ENCODE peak calls at places on chromosomes 3 and 15, in six cellular contexts. L is K562, X is HepG2, R is H1, W is HCT116, D is GM12878. S is an unnamed sample.

GRCh38 chr3:46245155-46245554 is 2.9 kb downstream of the CCR3 start:
- DNase-seq in R (no peak), W (no peak), L (no peak), X (no peak), D (no peak), S (no peak)

GRCh38 chr3:138114431-138114918 is 933 bp downstream of the DZIP1L start:
- DNase-seq in R (no peak), W (no peak), X (peak), D (no peak), L (no peak), S (no peak)

GRCh38 chr15:34109775-34110663 is 8.1 kb downstream of the PGBD4 start:
- DNase-seq in L (peak), X (peak), D (no peak), W (peak), R (no peak), S (peak)

GRCh38 chr3:4782095-4782494 is 197.1 kb upstream of the BHLHE40 start:
- DNase-seq in D (no peak), R (no peak), X (no peak), W (no peak), L (no peak), S (no peak)

GRCh38 chr3:156739976-156740375 is 65.6 kb downstream of the TIPARP start:
- DNase-seq in X (no peak), D (no peak), R (no peak), W (no peak), L (no peak), S (no peak)

GRCh38 chr3:13650210-13651056 is 101.5 kb downstream of the FBLN2 start:
- DNase-seq in L (peak), D (no peak), R (peak), X (peak), W (peak), S (peak)

GRCh38 chr3:48560648-48561018 is 2.9 kb downstream of the UCN2 start:
- DNase-seq in L (no peak), D (no peak), R (no peak), W (no peak), X (no peak), S (no peak)

GRCh38 chr15:83556068-83556467 is 97.9 kb upstream of the ADAMTSL3 start:
- DNase-seq in R (no peak), X (no peak), W (no peak), L (no peak), D (no peak), S (no peak)

GRCh38 chr3:135125171-135125801 is 330.2 kb downstream of the EPHB1 start:
- DNase-seq in X (peak), W (no peak), L (peak), R (no peak), D (no peak), S (peak)
- TF ChIP-seq ZNF274 in X (no peak), W (no peak), L (no peak), R (no peak), D (no peak), S (no peak)

GRCh38 chr15:52481915-52482314 is 46.8 kb downstream of the MYO5A start:
- DNase-seq in L (no peak), D (peak), W (peak), R (no peak), X (no peak), S (no peak)
- TF ChIP-seq YY1 in L (no peak), D (no peak), W (no peak), R (no peak), X (no peak), S (no peak)

DNA sequence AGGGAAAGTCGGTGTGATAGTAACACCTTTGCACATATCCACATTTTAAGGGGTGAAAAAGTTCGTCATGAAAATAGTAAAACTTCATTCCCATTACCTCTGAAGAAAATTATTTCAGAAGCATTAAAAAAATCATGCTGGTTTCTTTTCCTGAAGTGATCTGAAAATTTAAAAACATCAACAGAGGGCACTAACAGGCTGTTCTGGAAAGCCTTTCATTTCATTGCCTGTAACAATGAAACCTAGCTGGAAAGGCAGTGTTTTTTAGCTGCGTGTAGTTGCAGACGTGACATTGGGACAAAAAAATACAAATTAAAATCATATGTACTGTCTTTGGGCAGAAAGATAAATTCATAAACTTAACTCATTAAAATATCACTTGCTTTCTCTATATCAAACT is 993.8 kb downstream of the GBE1 start:
- DNase-seq in X (no peak), R (no peak), W (no peak), L (no peak), D (no peak), S (no peak)
- H3K4me3 ChIP-seq in X (no peak), R (no peak), W (no peak), L (peak), D (no peak), S (no peak)

GRCh38 chr3:108076564-108076963 is 14.3 kb downstream of the CD47 start:
- DNase-seq in X (no peak), L (no peak), R (no peak), W (no peak), D (no peak), S (no peak)
- TF ChIP-seq ZNF274 in X (no peak), L (no peak), R (no peak), W (no peak), D (no peak), S (no peak)

DNA sequence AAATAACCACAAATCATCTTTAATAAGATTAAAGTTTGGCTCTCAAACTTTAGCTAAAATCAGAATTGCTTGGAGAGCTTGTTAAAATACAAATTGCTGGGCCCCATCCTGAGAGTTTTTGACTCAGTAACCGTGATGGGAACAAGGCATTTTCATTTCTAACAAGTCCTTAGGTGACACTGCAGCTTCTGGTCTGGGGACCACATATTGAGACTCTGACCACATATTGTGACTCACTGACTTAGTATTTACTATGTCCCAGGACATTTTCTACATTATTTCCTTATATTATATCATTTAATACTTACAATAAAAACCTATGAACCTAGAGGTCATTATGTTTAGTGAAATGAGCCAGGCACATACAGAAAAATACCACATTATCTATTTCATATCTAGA is 164.5 kb downstream of the ZMAT3 start:
- DNase-seq in X (no peak), D (no peak), R (no peak), L (no peak), W (no peak), S (no peak)
- TF ChIP-seq YY1 in X (no peak), D (no peak), R (no peak), L (no peak), W (no peak), S (no peak)

DNA sequence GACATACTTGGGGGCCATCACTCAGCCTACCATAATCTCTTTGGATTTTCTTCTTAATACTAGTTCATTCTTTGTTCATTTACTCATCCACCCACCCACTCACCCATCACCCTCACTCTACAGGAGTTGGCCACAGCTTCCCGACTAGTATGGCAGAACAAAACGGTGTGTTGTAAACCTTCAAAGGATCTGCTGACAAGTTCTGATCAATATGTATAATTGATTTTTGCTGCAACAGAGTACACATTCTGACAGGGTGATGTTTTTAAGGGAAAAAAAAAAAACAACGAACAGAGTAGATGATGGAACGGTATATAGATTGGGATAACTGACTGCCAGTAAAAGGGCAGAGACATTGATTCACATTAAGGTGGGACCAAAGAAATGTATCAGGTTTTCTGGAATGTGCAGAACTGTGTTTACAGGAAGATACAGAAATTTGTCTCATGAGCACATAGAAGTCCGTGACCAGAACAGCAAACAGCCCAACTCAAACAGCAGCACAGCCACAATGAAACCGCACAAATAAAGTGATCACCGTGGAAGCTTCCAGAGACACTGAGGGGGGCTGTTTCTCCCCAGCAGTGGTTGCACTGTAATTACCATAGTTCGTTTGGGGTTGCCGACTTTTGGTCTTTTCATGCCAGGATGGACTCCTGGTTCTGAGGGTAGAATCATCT is 931.9 kb downstream of the FHIT start:
- DNase-seq in W (no peak), R (no peak), X (no peak), D (no peak), L (no peak), S (no peak)
- H3K4me3 ChIP-seq in W (no peak), R (no peak), X (no peak), D (no peak), L (no peak), S (no peak)

DNA sequence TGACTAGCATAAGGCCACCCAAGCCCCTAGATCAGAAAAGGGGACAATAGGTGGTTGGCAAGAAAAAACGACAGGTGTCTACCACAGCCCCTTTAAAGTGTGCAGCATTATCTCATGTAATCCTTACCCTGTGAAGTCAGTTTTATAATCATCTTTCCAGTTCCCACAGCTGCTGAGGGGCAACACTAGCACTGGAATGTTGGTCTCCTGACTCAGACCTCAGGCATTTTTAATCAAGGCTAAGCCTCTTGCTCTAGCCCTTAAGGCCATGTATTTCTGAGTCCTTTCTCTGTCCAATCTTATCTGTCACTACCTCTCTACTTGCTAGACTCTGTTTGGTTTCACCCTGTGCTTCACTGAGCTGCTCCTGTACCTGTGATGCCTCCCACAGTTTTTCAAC is 171.7 kb downstream of the TLE3 start:
- DNase-seq in L (no peak), W (no peak), D (no peak), X (no peak), R (no peak), S (no peak)
- TF ChIP-seq ZNF274 in L (no peak), W (no peak), D (no peak), X (no peak), R (no peak), S (no peak)

GRCh38 chr15:88650556-88650955 is 11.7 kb downstream of the ISG20 start:
- DNase-seq in D (no peak), L (no peak), W (no peak), X (no peak), R (no peak), S (no peak)
- TF ChIP-seq YY1 in D (no peak), L (no peak), W (no peak), X (no peak), R (no peak), S (no peak)

DNA sequence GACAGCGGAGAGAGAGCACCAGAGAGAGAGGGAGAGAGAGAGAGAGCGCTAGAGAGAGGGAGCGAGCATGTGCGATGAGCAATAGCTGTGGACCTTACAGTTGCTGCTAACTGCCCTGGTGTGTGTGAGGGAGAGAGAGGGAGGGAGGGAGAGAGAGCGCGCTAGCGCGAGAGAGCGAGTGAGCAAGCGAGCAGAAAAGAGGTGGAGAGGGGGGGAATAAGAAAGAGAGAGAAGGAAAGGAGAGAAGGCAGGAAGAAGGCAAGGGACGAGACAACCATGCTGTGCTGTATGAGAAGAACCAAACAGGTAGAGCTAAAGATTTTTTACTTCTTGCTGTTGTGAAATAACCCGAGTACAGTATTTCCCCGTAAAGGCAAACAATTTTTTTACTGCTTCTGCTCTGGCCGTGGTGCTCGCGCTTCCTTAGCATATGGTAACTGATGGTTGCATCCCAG is at the start of gene GAP43:
- DNase-seq in X (peak), D (no peak), R (peak), W (no peak), L (no peak), S (peak)
- H3K4me3 ChIP-seq in X (no peak), D (no peak), R (peak), W (no peak), L (no peak), S (peak)

GRCh38 chr3:88000853-88001252 is 58.0 kb downstream of the CGGBP1 start:
- DNase-seq in L (no peak), W (no peak), R (no peak), X (no peak), D (no peak), S (no peak)

GRCh38 chr3:88002448-88002847 is 56.4 kb downstream of the CGGBP1 start:
- DNase-seq in R (no peak), L (no peak), W (no peak), D (no peak), X (no peak), S (no peak)

GRCh38 chr3:88005066-88005465 is 53.7 kb downstream of the CGGBP1 start:
- DNase-seq in W (peak), D (no peak), L (peak), X (no peak), R (no peak), S (no peak)

GRCh38 chr3:87997966-87998365 is 60.8 kb downstream of the CGGBP1 start:
- DNase-seq in W (no peak), L (no peak), R (no peak), D (no peak), X (no peak), S (no peak)

GRCh38 chr3:88003115-88003755 is 55.6 kb downstream of the CGGBP1 start:
- DNase-seq in X (peak), W (peak), R (no peak), D (no peak), L (peak), S (peak)
- TF ChIP-seq ZNF274 in X (no peak), W (no peak), R (no peak), D (no peak), L (no peak), S (no peak)